ENCODE peak calls at places on chromosomes 16 and 17, in four cellular contexts. D is IMR-90; E is CD8-positive, alpha-beta T cell; U is M059J. N is an unnamed sample.

GRCh38 chr16:63385714-63386113 is 1349.5 kb upstream of the CDH8 start:
- DNase-seq in U (no peak), E (no peak), D (no peak), N (no peak)

GRCh38 chr16:87956169-87956770 is 5.0 kb downstream of the BANP start:
- DNase-seq in U (no peak), E (peak; percentile 80), D (peak; percentile 83), N (peak; percentile 60)

GRCh38 chr16:88747588-88748301 is 37.3 kb downstream of the PIEZO1 start:
- DNase-seq in D (no peak), E (peak; percentile 29), U (no peak), N (no peak)

GRCh38 chr16:29696881-29697331 is 17.9 kb downstream of the QPRT start:
- DNase-seq in E (no peak), U (no peak), D (no peak), N (no peak)

GRCh38 chr16:11133344-11133921 is 122.6 kb downstream of the SOCS1 start:
- DNase-seq in D (peak; percentile 96), E (no peak), U (peak; percentile 100), N (peak; percentile 96)

GRCh38 chr17:42775534-42776098 is 2.4 kb downstream of the VPS25 start:
- DNase-seq in U (peak; percentile 88), D (peak; percentile 66), E (no peak), N (peak; percentile 83)

GRCh38 chr17:59160203-59161025 is 4.9 kb downstream of the PRR11 start:
- DNase-seq in D (no peak), U (no peak), E (no peak), N (no peak)

GRCh38 chr17:62653831-62654829 is 26.7 kb downstream of the MRC2 start:
- DNase-seq in U (peak; percentile 66), D (peak; percentile 38), E (no peak), N (peak; percentile 52)

GRCh38 chr17:39660011-39660360 is 5.2 kb upstream of the TCAP start:
- DNase-seq in U (no peak), E (no peak), D (no peak), N (no peak)

GRCh38 chr17:45201457-45201856 is 20.2 kb upstream of the FMNL1 start:
- DNase-seq in E (no peak), D (no peak), U (no peak), N (no peak)

GRCh38 chr16:74480150-74481029 is 59.1 kb upstream of the CLEC18B start:
- DNase-seq in D (no peak), E (no peak), U (peak; percentile 67), N (peak; percentile 37)

GRCh38 chr16:79093554-79093967 is 507.0 kb downstream of the MAF start:
- DNase-seq in E (peak; percentile 7), D (no peak), U (no peak), N (peak; percentile 7)

GRCh38 chr16:84194470-84195200 is 3.7 kb downstream of the ADAD2 start:
- DNase-seq in D (no peak), U (no peak), E (peak; percentile 28), N (no peak)

GRCh38 chr16:31071861-31072260 is 2.2 kb downstream of the ZNF668 start:
- DNase-seq in D (peak; percentile 94), U (peak; percentile 75), E (no peak), N (peak; percentile 69)

GRCh38 chr16:89112377-89113151 is 18.9 kb downstream of the ACSF3 start:
- DNase-seq in U (no peak), E (no peak), D (no peak), N (no peak)

GRCh38 chr17:56570199-56570598 is 23.3 kb upstream of the NOG start:
- DNase-seq in D (no peak), E (no peak), U (peak; percentile 61), N (no peak)

GRCh38 chr17:18371455-18371854 is 6.1 kb upstream of the EVPLL start:
- DNase-seq in U (peak; percentile 37), E (no peak), D (no peak), N (no peak)